ENCODE peak calls at places on chromosomes 2 and 18, in eight cellular contexts. K is fibroblast of mammary gland, H is adrenal gland, A is GM06990, D is astrocyte of the spinal cord, T is neural progenitor cell, Z is fibroblast of pulmonary artery, I is OCI-LY7. R is an unnamed sample.

GRCh38 chr2:113068706-113069485 is 1.1 kb downstream of the IL1F10 start:
- DNase-seq in T (no peak), D (no peak), H (no peak), A (no peak), Z (no peak), I (no peak), K (no peak), R (no peak)

GRCh38 chr2:36560726-36561125 is 37.2 kb downstream of the FEZ2 start:
- DNase-seq in K (no peak), Z (no peak), T (no peak), H (no peak), I (no peak), A (no peak), D (no peak), R (no peak)

GRCh38 chr2:104656496-104657310 is 197.2 kb upstream of the POU3F3 start:
- DNase-seq in I (no peak), K (no peak), H (no peak), A (no peak), D (no peak), Z (no peak), T (peak), R (no peak)

GRCh38 chr2:62014102-62014501 is 108.6 kb downstream of the COMMD1 start:
- DNase-seq in H (peak), K (peak), T (peak), I (peak), D (peak), Z (peak), A (no peak), R (peak)

GRCh38 chr2:127196549-127196948 is 23.6 kb downstream of the CYP27C1 start:
- DNase-seq in I (no peak), A (no peak), K (no peak), Z (no peak), D (no peak), T (no peak), H (no peak), R (no peak)

GRCh38 chr2:104658149-104658839 is 195.6 kb upstream of the POU3F3 start:
- DNase-seq in K (no peak), H (peak), D (no peak), Z (no peak), T (peak), I (peak), A (no peak), R (no peak)

GRCh38 chr2:233513953-233514655 is 52.5 kb downstream of the USP40 start:
- DNase-seq in K (no peak), D (no peak), Z (no peak), I (peak), T (no peak), H (no peak), A (no peak), R (peak)

GRCh38 chr2:128584296-128584900 is 265.7 kb upstream of the HS6ST1 start:
- DNase-seq in Z (peak), K (peak), A (no peak), I (no peak), H (no peak), T (no peak), D (peak), R (peak)

GRCh38 chr2:127661072-127661618 is 14.2 kb downstream of the LIMS2 start:
- DNase-seq in K (no peak), D (no peak), T (no peak), A (no peak), H (no peak), I (no peak), Z (peak), R (peak)

GRCh38 chr2:177235855-177236437 is 23.4 kb downstream of the HNRNPA3 start:
- DNase-seq in T (no peak), I (no peak), H (peak), A (no peak), Z (no peak), D (no peak), K (no peak), R (no peak)

GRCh38 chr2:46780801-46781445 is 134.7 kb downstream of the MCFD2 start:
- DNase-seq in A (no peak), Z (peak), H (no peak), T (peak), D (no peak), I (peak), K (no peak), R (peak)

GRCh38 chr2:95699201-95699600 is 107.4 kb downstream of the TRIM43 start:
- DNase-seq in H (no peak), Z (no peak), D (no peak), K (no peak), A (no peak), T (no peak), I (no peak), R (no peak)

GRCh38 chr2:31421634-31422033 is 7.1 kb upstream of the XDH start:
- DNase-seq in I (no peak), K (no peak), Z (no peak), H (no peak), T (no peak), A (no peak), D (no peak), R (no peak)

GRCh38 chr2:185618630-185619029 is 120.0 kb upstream of the FSIP2 start:
- DNase-seq in I (no peak), A (no peak), D (peak), H (no peak), Z (no peak), T (peak), K (peak), R (no peak)

GRCh38 chr2:144515694-144516416 is 4.1 kb downstream of the ZEB2 start:
- DNase-seq in D (peak), I (peak), K (peak), H (peak), Z (peak), A (no peak), T (peak), R (peak)

GRCh38 chr2:120793682-120794403 is 58.2 kb downstream of the GLI2 start:
- DNase-seq in Z (peak), A (no peak), T (no peak), I (no peak), H (no peak), K (peak), D (no peak), R (peak)

GRCh38 chr2:153873062-153874048 is 1.6 kb downstream of the GALNT13 start:
- DNase-seq in K (peak), T (peak), Z (no peak), A (no peak), H (no peak), I (no peak), D (no peak), R (peak)

GRCh38 chr2:121095257-121096080 is 189.5 kb downstream of the TFCP2L1 start:
- DNase-seq in T (peak), H (peak), K (peak), A (no peak), I (no peak), D (peak), Z (peak), R (peak)

GRCh38 chr2:33023732-33024301 is 77.1 kb downstream of the LTBP1 start:
- DNase-seq in D (no peak), K (peak), Z (peak), H (no peak), T (no peak), I (no peak), A (no peak), R (peak)

GRCh38 chr2:44825702-44826101 is 115.8 kb upstream of the SIX3 start:
- DNase-seq in T (no peak), K (no peak), H (no peak), A (no peak), I (no peak), D (no peak), Z (no peak), R (no peak)

GRCh38 chr2:16644204-16644925 is 21.3 kb downstream of the CYRIA start:
- DNase-seq in I (no peak), H (peak), A (no peak), K (peak), T (no peak), D (no peak), Z (no peak), R (no peak)

GRCh38 chr2:240930096-240930630 is 24.0 kb downstream of the CROCC2 start:
- DNase-seq in A (no peak), K (no peak), T (no peak), Z (no peak), I (no peak), D (no peak), H (no peak), R (no peak)

GRCh38 chr18:22551536-22552151 is 133.9 kb upstream of the CTAGE1 start:
- DNase-seq in A (no peak), H (peak), I (no peak), K (peak), Z (peak), D (peak), T (no peak), R (peak)

GRCh38 chr2:216548901-216549321 is 50.3 kb downstream of the RPL37A start:
- DNase-seq in I (no peak), A (no peak), Z (no peak), T (no peak), D (peak), H (no peak), K (peak), R (no peak)

GRCh38 chr18:49730951-49731391 is 82.4 kb downstream of the ACAA2 start:
- DNase-seq in D (no peak), H (no peak), I (no peak), K (no peak), Z (no peak), T (no peak), A (no peak), R (no peak)

GRCh38 chr2:85697096-85697495 is 2.9 kb downstream of the GNLY start:
- DNase-seq in I (no peak), A (no peak), K (no peak), H (no peak), T (no peak), Z (no peak), D (no peak), R (no peak)
- TF ChIP-seq CTCF in I (no peak), A (no peak), K (no peak), H (no peak), T (no peak), Z (no peak), D (no peak), R (no peak)

GRCh38 chr18:13541621-13542519 is 184.5 kb downstream of the FAM210A start:
- DNase-seq in A (no peak), D (no peak), Z (no peak), K (no peak), I (no peak), T (no peak), H (no peak), R (peak)
- H3K4me3 ChIP-seq in A (no peak), D (no peak), Z (no peak), K (no peak), I (no peak), T (no peak), H (no peak), R (no peak)

DNA sequence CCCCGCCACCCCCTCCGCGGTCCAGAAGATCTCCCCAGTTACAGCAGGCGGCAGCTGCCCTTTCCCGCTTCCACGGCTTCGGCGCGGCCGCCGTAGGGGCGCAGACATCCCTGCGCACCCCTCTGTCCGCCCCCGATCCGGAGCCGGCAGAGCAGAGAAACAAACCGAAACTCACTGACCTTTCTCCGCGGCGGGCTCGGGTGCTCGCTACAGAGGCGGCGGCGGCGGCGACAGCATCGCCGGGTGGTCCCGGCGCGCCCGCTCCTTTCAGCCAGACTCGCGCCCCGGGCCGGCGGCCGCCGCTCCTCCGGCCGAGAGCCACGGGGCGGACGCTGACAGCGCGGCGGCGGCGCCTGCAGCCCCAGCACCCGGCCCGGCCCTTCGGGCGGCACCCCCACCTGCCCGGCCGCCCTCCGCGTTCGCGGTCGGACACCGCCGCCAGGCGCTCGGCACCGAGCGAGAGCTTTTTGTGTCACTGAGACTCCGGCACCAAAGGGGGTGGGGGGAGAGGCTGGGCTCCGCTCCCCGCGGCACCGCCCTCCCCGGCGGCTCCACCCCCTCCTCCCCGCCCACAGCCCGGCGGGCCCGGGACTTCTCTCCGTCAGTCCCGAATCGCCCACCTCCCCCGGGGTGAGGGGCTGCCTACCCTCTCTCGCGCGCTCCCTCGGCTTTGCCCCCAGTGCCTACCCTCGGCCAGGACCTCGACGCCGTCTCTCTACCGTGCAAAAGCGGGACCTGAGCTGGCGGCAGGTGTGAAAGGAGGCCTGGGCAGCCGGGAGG is 1.4 kb upstream of the RNF152 start:
- DNase-seq in K (peak), Z (peak), I (no peak), D (peak), H (peak), A (peak), T (peak), R (peak)
- TF ChIP-seq CTCF in K (no peak), Z (peak), I (no peak), D (peak), H (peak), A (peak), T (peak), R (peak)

GRCh38 chr2:3277748-3278520 is 99.7 kb downstream of the EIPR1 start:
- DNase-seq in I (no peak), A (no peak), H (no peak), Z (no peak), D (no peak), K (no peak), T (no peak), R (no peak)
- H3K4me3 ChIP-seq in I (no peak), A (no peak), H (no peak), Z (no peak), D (no peak), K (no peak), T (no peak), R (no peak)

GRCh38 chr2:9095690-9096089 is 92.2 kb upstream of the MBOAT2 start:
- DNase-seq in A (no peak), H (peak), D (peak), Z (peak), K (peak), T (peak), I (no peak), R (peak)
- TF ChIP-seq CTCF in A (no peak), H (no peak), D (no peak), Z (no peak), K (peak), T (peak), I (no peak), R (peak)

GRCh38 chr2:28710545-28710944 is 41.1 kb upstream of the PPP1CB start:
- DNase-seq in H (no peak), Z (no peak), T (no peak), I (no peak), A (no peak), K (no peak), D (no peak), R (no peak)

GRCh38 chr2:28704621-28705020 is 47.0 kb upstream of the PPP1CB start:
- DNase-seq in T (no peak), A (no peak), Z (no peak), H (no peak), K (no peak), D (no peak), I (no peak), R (no peak)

GRCh38 chr2:28705743-28706142 is 45.9 kb upstream of the PPP1CB start:
- DNase-seq in Z (no peak), T (no peak), H (no peak), K (no peak), D (no peak), I (no peak), A (no peak), R (no peak)

GRCh38 chr2:28709101-28709500 is 42.5 kb upstream of the PPP1CB start:
- DNase-seq in I (no peak), K (no peak), D (no peak), A (no peak), H (no peak), Z (no peak), T (no peak), R (peak)

DNA sequence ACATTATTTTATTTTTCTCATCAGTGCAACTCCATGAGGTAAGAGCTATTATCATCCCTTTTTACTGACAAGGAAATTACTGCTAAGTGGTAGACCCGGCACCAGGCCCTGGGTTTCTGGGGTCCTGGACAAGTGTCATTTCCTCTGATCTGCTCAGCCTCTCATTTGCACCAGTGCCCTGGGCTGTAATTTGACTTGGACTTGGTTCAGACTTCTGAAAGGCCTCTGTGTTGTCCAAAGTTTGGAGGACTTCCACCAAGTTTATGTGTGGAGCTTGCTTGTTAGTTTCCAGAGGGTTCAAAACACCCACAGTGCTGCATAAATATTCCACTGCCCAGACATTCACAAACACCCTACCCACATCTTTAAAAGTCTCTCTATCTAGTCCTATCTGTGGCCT is 44.0 kb upstream of the PPP1CB start:
- DNase-seq in A (no peak), D (no peak), T (no peak), K (no peak), H (no peak), Z (no peak), I (no peak), R (no peak)
- H3K4me3 ChIP-seq in A (no peak), D (no peak), T (no peak), K (no peak), H (no peak), Z (no peak), I (no peak), R (no peak)

GRCh38 chr2:201116959-201117734 is 1.2 kb downstream of the CFLAR start:
- DNase-seq in K (peak), H (peak), D (peak), A (peak), I (peak), Z (peak), T (peak), R (peak)
- TF ChIP-seq CTCF in K (peak), H (peak), D (peak), A (no peak), I (peak), Z (peak), T (peak), R (peak)